ENCODE peak calls at places on chromosomes 6 and 20, in six cellular contexts. Q, J, X, H, O and A are unnamed samples.

GRCh38 chr6:56091159-56091869 is 156.1 kb downstream of the COL21A1 start:
- DNase-seq in Q (no peak), O (peak; percentile 46), J (no peak), X (peak; percentile 21), H (peak; percentile 10), A (peak; percentile 71)

GRCh38 chr20:24785141-24785924 is 163.7 kb upstream of the CST7 start:
- DNase-seq in O (no peak), X (no peak), H (no peak), Q (no peak), J (no peak), A (no peak)

GRCh38 chr6:136757150-136757549 is 35.1 kb downstream of the MAP3K5 start:
- DNase-seq in O (no peak), X (no peak), Q (no peak), H (no peak), J (no peak), A (no peak)

GRCh38 chr6:154394571-154394970 is 38.0 kb upstream of the IPCEF1 start:
- DNase-seq in X (no peak), J (no peak), O (no peak), Q (no peak), H (no peak), A (no peak)

GRCh38 chr6:168139121-168139520 is 60.1 kb upstream of the FRMD1 start:
- DNase-seq in X (no peak), H (no peak), Q (no peak), J (no peak), O (no peak), A (no peak)

GRCh38 chr6:121260651-121261102 is 73.6 kb downstream of the TBC1D32 start:
- DNase-seq in Q (no peak), O (peak; percentile 4), H (no peak), J (no peak), X (peak; percentile 59), A (peak; percentile 72)

GRCh38 chr6:3850451-3851203 is 1.5 kb downstream of the FAM50B start:
- DNase-seq in Q (peak; percentile 14), O (no peak), J (no peak), X (no peak), H (no peak), A (no peak)

GRCh38 chr6:134060491-134061106 is 8.2 kb upstream of the SLC2A12 start:
- DNase-seq in Q (no peak), O (no peak), X (no peak), J (no peak), H (no peak), A (no peak)

GRCh38 chr20:44765091-44765490 is 19.4 kb downstream of the KCNK15 start:
- DNase-seq in O (no peak), Q (no peak), H (no peak), X (no peak), J (no peak), A (no peak)

GRCh38 chr20:474581-474980 is 12.2 kb upstream of the TBC1D20 start:
- DNase-seq in Q (no peak), H (no peak), J (no peak), O (no peak), X (no peak), A (no peak)

GRCh38 chr20:472889-473292 is 10.6 kb upstream of the TBC1D20 start:
- DNase-seq in J (no peak), X (no peak), Q (no peak), H (no peak), O (no peak), A (no peak)

GRCh38 chr20:467755-468154 is 5.4 kb upstream of the TBC1D20 start:
- DNase-seq in Q (no peak), H (no peak), X (no peak), J (no peak), O (no peak), A (no peak)

GRCh38 chr20:472137-472846 is 10.0 kb upstream of the TBC1D20 start:
- DNase-seq in O (no peak), H (no peak), Q (no peak), J (no peak), X (no peak), A (no peak)

GRCh38 chr20:469746-470490 is 7.6 kb upstream of the TBC1D20 start:
- DNase-seq in X (no peak), J (no peak), H (no peak), O (no peak), Q (no peak), A (no peak)
- H3K9me3 ChIP-seq in X (no peaks in the 10 kb centered on the region), J (no peaks in the 10 kb centered on the region), H (no peaks in the 10 kb centered on the region), O (peaks cover 5% of the 10 kb centered on the region), Q (no peaks in the 10 kb centered on the region), A (peaks cover 7% of the 10 kb centered on the region)

GRCh38 chr6:44119704-44120262 is 7.5 kb downstream of the MRPL14 start:
- DNase-seq in J (no peak), H (no peak), O (no peak), X (no peak), Q (no peak), A (no peak)

GRCh38 chr6:44120692-44121443 is 6.4 kb downstream of the MRPL14 start:
- DNase-seq in Q (no peak), J (no peak), X (no peak), O (no peak), H (no peak), A (no peak)

GRCh38 chr6:44122821-44123220 is 4.4 kb downstream of the MRPL14 start:
- DNase-seq in X (no peak), Q (no peak), H (no peak), O (no peak), J (no peak), A (no peak)

GRCh38 chr6:44126320-44127149 is 717 bp downstream of the MRPL14 start:
- DNase-seq in X (peak; percentile 43), J (peak; percentile 39), Q (peak; percentile 60), O (peak; percentile 77), H (peak; percentile 77), A (peak; percentile 55)

GRCh38 chr6:44123544-44123943 is 3.7 kb downstream of the MRPL14 start:
- DNase-seq in Q (no peak), X (no peak), O (no peak), J (no peak), H (no peak), A (no peak)
- H3K4me1 ChIP-seq in Q (peaks cover 70% of the 10 kb centered on the region), X (peaks cover 54% of the 10 kb centered on the region), O (peaks cover 51% of the 10 kb centered on the region), J (peaks cover 28% of the 10 kb centered on the region), H (peaks cover 51% of the 10 kb centered on the region), A (peaks cover 40% of the 10 kb centered on the region)

GRCh38 chr6:52594216-52594615 is 17.4 kb upstream of the TRAM2 start:
- DNase-seq in J (no peak), H (no peak), X (no peak), Q (no peak), O (no peak), A (no peak)

GRCh38 chr6:52588710-52589091 is 11.8 kb upstream of the TRAM2 start:
- DNase-seq in J (no peak), X (no peak), O (no peak), H (no peak), Q (no peak), A (no peak)

GRCh38 chr6:52591832-52592231 is 15.0 kb upstream of the TRAM2 start:
- DNase-seq in H (no peak), O (no peak), X (no peak), Q (no peak), J (no peak), A (no peak)

GRCh38 chr6:52588087-52588709 is 11.3 kb upstream of the TRAM2 start:
- DNase-seq in J (no peak), O (no peak), H (no peak), X (no peak), Q (no peak), A (no peak)

DNA sequence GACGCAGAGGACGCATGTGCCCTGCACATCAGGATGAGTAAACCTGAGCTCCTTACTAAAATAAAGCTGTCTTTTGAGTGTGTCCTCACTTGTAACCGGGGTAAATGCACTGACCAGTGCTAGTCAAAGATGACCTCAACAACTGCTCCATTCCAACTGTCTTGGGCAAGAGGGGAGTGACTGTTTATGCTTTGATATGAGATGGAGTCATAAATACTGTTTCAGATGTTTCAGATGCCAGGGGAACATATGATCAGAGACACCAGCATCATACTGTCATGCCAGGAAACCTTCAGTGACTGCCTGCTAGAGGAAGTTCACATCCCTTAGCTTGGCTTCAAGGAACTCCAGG is 13.8 kb upstream of the TRAM2 start:
- DNase-seq in H (no peak), O (no peak), Q (no peak), J (no peak), X (no peak), A (no peak)
- H3K9me3 ChIP-seq in H (no peaks in the 10 kb centered on the region), O (no peaks in the 10 kb centered on the region), Q (no peaks in the 10 kb centered on the region), J (no peaks in the 10 kb centered on the region), X (no peaks in the 10 kb centered on the region), A (no peaks in the 10 kb centered on the region)

DNA sequence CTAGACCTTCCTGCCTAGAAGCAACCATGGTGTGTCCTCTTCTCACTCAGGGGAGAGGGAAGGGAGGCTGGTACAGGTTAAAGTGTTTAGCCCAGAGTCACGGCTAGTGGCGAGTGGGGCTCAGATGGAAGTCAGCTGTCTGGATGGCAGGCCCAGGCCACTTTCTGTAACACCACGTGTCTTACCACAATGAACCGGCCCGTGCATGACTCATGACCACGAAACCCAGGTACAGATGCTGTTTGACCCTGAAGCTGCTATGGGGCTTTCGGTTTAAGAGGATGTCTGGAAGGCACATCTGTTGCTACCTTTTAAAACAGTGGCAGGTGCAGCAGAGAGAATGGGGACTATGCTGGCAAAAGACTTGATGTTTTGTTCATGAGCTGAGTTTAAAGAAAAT is 36.5 kb upstream of the MPC1 start:
- DNase-seq in X (no peak), H (no peak), J (no peak), Q (peak; percentile 67), O (no peak), A (no peak)
- H3K4me1 ChIP-seq in X (no peaks in the 10 kb centered on the region), H (no peaks in the 10 kb centered on the region), J (no peaks in the 10 kb centered on the region), Q (no peaks in the 10 kb centered on the region), O (no peaks in the 10 kb centered on the region), A (no peaks in the 10 kb centered on the region)

GRCh38 chr6:28188111-28188979 is 36.7 kb upstream of the ZSCAN9 start:
- DNase-seq in J (no peak), O (no peak), Q (no peak), X (no peak), H (no peak), A (no peak)
- H3K9me3 ChIP-seq in J (no peaks in the 10 kb centered on the region), O (peaks cover 11% of the 10 kb centered on the region), Q (peaks cover 56% of the 10 kb centered on the region), X (peaks cover 16% of the 10 kb centered on the region), H (peaks cover 8% of the 10 kb centered on the region), A (peaks cover 46% of the 10 kb centered on the region)